ENCODE peak calls at places on chromosomes 16 and 17, in eight cellular contexts. B is sigmoid colon, Y is transverse colon, E is right cardiac atrium, T is fibroblast of lung, K is psoas muscle, I is gastrocnemius medialis, O is HCT116. N is an unnamed sample.
A peak's percentile ranks its signal among the peaks of the same experiment; 100 is the strongest.

GRCh38 chr16:72637306-72637705 is 410.6 kb downstream of the ZFHX3 start:
- DNase-seq in B (no peak), K (no peak), Y (no peak), I (no peak), E (no peak), T (peak; percentile 79), O (no peak), N (no peak)

GRCh38 chr17:17059301-17059890 is 17.1 kb downstream of the MPRIP start:
- DNase-seq in Y (no peak), B (peak; percentile 48), E (no peak), O (no peak), T (no peak), K (no peak), I (no peak), N (no peak)

GRCh38 chr16:55641430-55642056 is 14.2 kb upstream of the SLC6A2 start:
- DNase-seq in O (no peak), K (no peak), E (no peak), B (no peak), Y (no peak), T (peak; percentile 33), I (no peak), N (no peak)

GRCh38 chr17:62725791-62726249 is 82.3 kb downstream of the MARCHF10 start:
- DNase-seq in B (no peak), O (no peak), E (no peak), T (no peak), K (no peak), Y (no peak), I (no peak), N (no peak)

GRCh38 chr17:280901-281300 is 71.7 kb downstream of the RPH3AL start:
- DNase-seq in Y (no peak), E (no peak), I (no peak), T (no peak), K (no peak), B (peak; percentile 32), O (no peak), N (peak; percentile 49)

GRCh38 chr17:18229254-18229653 is 3.8 kb downstream of the LLGL1 start:
- DNase-seq in O (no peak), I (no peak), T (no peak), B (no peak), K (no peak), Y (no peak), E (no peak), N (no peak)

GRCh38 chr17:31696184-31696602 is 162.9 kb downstream of the COPRS start:
- DNase-seq in O (no peak), Y (peak; percentile 52), B (peak; percentile 96), K (peak; percentile 92), I (peak; percentile 61), E (peak; percentile 94), T (peak; percentile 96), N (no peak)

GRCh38 chr17:63516910-63517824 is 6.0 kb upstream of the KCNH6 start:
- DNase-seq in E (peak; percentile 11), K (no peak), Y (no peak), I (no peak), T (no peak), B (no peak), O (peak; percentile 86), N (no peak)

GRCh38 chr17:56970974-56971373 is 7.0 kb upstream of the SCPEP1 start:
- DNase-seq in O (no peak), B (no peak), T (no peak), K (no peak), E (no peak), Y (no peak), I (no peak), N (no peak)

GRCh38 chr17:57463103-57463885 is 207.0 kb downstream of the MSI2 start:
- DNase-seq in E (peak; percentile 63), I (no peak), Y (peak; percentile 18), T (peak; percentile 36), O (no peak), K (no peak), B (no peak), N (no peak)

GRCh38 chr17:76598004-76598439 is 12.4 kb upstream of the ST6GALNAC2 start:
- DNase-seq in B (no peak), T (no peak), K (no peak), Y (no peak), O (no peak), I (no peak), E (no peak), N (no peak)

DNA sequence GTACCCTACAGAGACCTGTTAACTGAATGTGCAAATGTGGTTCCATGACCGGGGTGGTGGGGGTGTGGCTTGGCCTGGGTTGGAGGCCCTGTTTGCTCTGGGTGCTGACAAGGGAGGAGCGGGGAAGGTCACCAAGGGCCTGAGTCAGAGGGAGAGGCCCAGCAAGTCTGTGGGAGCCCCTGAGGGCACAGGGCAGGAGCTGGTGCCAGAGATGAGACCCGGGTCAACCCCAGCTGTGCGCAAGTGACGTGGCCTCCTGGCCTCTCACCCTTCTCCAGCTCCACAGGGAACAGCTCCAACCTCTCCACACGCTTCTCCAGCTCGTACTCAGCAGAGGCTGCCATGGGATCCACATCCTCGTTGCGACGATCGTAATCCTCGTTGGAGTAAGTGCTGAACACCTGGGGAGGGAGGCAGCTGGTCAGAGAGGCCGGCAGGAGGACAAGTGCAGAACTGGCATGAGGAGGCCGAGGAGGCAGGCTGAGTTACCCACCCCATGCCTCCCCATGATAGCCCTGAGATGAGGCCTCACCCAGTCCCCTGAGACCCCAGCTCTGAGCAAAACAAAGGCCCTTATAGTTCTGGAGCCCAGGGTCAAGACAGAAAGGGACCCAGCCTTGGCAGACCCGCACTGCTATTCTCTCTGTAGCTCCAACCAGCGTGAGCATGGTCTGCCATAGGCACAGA is 5.5 kb downstream of the PPP1R9B start:
- DNase-seq in E (peak; percentile 70), K (peak; percentile 85), B (no peak), Y (no peak), I (no peak), O (no peak), T (no peak), N (no peak)
- H3K4me1 ChIP-seq in E (peaks cover 13% of the 10 kb centered on the region), K (peaks cover 42% of the 10 kb centered on the region), B (peaks cover 43% of the 10 kb centered on the region), Y (peaks cover 29% of the 10 kb centered on the region), I (peaks cover 46% of the 10 kb centered on the region), O (peaks cover 30% of the 10 kb centered on the region), T (peaks cover 22% of the 10 kb centered on the region), N (peaks cover 100% of the 10 kb centered on the region)

GRCh38 chr17:12644623-12645022 is 21.1 kb upstream of the MYOCD start:
- DNase-seq in I (no peak), T (no peak), E (no peak), O (no peak), Y (no peak), K (no peak), B (no peak), N (no peak)
- H3K27ac ChIP-seq in I (no peak overlapping the region), T (no peak overlapping the region), E (no peak overlapping the region), O (no peak overlapping the region), Y (no peak overlapping the region), K (no peak overlapping the region), B (no peak overlapping the region), N (no peak overlapping the region)

DNA sequence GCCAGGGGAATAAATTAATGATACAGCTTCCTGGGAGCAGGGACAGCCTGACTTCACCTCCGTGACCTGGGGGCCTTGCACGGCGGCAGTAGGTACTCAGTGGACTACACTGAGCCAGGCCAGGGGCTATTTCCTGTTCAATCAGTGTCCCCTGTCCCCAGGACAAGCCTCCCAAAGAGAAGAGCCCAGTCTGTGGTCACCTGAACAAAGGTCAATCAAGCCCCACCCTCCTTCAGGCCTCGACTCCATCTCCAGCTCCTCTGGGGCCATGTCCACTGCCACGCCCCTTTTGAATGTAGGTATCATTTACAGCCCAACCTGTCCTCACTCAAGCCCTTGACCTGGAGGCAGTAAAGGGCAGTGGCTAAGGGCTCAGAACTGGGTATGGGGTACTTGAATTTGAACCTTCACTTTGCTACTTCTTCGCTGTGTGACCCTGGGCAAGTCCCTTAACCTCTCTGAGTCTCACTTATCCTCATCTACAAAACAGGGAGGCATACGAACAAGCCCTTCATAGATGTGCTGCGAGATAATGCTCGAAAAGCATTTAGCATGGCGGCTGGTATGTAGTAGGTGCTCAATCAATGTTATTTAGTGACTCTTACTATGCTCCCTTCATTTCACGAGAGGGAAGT is 29.0 kb downstream of the MYH11 start:
- DNase-seq in O (no peak), T (no peak), Y (no peak), E (no peak), K (no peak), B (peak; percentile 66), I (no peak), N (peak; percentile 15)
- H3K4me1 ChIP-seq in O (no peaks in the 10 kb centered on the region), T (peaks cover 4% of the 10 kb centered on the region), Y (peaks cover 11% of the 10 kb centered on the region), E (no peaks in the 10 kb centered on the region), K (no peaks in the 10 kb centered on the region), B (peaks cover 97% of the 10 kb centered on the region), I (no peaks in the 10 kb centered on the region), N (peaks cover 20% of the 10 kb centered on the region)

GRCh38 chr17:15263206-15263579 is 1.9 kb downstream of the PMP22 start:
- DNase-seq in I (peak; percentile 82), T (peak; percentile 91), Y (peak; percentile 77), E (peak; percentile 95), K (peak; percentile 97), O (no peak), B (peak; percentile 98), N (peak; percentile 75)

GRCh38 chr17:15266325-15266950 is 1.3 kb upstream of the PMP22 start:
- DNase-seq in O (no peak), K (no peak), Y (no peak), B (no peak), T (no peak), E (no peak), I (no peak), N (peak; percentile 21)

GRCh38 chr17:15263680-15264079 is 1.4 kb downstream of the PMP22 start:
- DNase-seq in E (no peak), T (no peak), Y (no peak), B (no peak), K (no peak), O (no peak), I (no peak), N (no peak)

GRCh38 chr17:15264542-15264941 is 584 bp downstream of the PMP22 start:
- DNase-seq in T (no peak), K (peak; percentile 77), Y (peak; percentile 83), I (peak; percentile 86), E (peak; percentile 71), O (no peak), B (no peak), N (peak; percentile 68)

DNA sequence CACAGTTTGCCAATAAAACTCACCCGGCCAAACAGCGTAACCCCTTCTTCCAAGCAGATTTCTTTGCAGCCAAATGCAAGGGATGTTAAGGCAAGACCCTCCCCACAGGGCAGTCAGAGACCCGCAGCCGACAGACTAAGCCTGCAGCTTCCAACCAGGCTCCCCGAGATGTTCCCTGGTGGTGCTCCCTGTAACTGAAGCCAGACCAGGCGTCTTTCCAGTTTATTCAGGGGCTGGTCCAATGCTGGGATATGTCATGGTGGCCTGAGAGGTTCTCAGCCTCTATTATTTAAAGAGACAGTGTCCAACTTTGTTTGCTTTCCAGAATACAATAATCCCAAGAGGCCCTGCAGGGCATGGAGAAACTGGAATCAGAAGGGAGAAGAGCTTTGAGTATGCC is at the start of gene PMP22:
- DNase-seq in B (peak; percentile 86), I (peak; percentile 37), K (no peak), O (no peak), Y (peak; percentile 24), T (peak; percentile 44), E (peak; percentile 78), N (peak; percentile 45)
- H3K27ac ChIP-seq in B (peak within 1 kb of the TSS; percentile 89), I (peak within 1 kb of the TSS; percentile 98), K (peak within 1 kb of the TSS; percentile 95), O (no peak within 1 kb of the TSS), Y (peak within 1 kb of the TSS; percentile 97), T (no peak within 1 kb of the TSS), E (peak within 1 kb of the TSS; percentile 38), N (no peak within 1 kb of the TSS)

N was measured in spleen.